ENCODE peak calls at places on chromosomes 11 and 22, in five cellular contexts. U is HepG2, N is H1, J is GM12878, K is HCT116. D is an unnamed sample.

GRCh38 chr11:106974831-106975230 is 43.4 kb downstream of the GUCY1A2 start:
- DNase-seq in U (no peak), N (no peak), J (no peak), K (no peak), D (no peak)

GRCh38 chr11:14446701-14447169 is 52.9 kb downstream of the COPB1 start:
- DNase-seq in U (no peak), K (no peak), N (no peak), J (no peak), D (no peak)

GRCh38 chr11:70128435-70128906 is 50.4 kb downstream of the ANO1 start:
- DNase-seq in J (no peak), K (peak), U (peak), N (peak), D (peak)

GRCh38 chr11:118622376-118623290 is 15.2 kb downstream of the PHLDB1 start:
- DNase-seq in K (peak), U (no peak), J (no peak), N (no peak), D (peak)

GRCh38 chr22:46085831-46086576 is 64.3 kb upstream of the PPARA start:
- DNase-seq in K (peak), J (no peak), U (no peak), N (no peak), D (no peak)

GRCh38 chr11:119888119-119888518 is 159.1 kb upstream of the NECTIN1 start:
- DNase-seq in K (no peak), J (no peak), N (no peak), U (no peak), D (no peak)

GRCh38 chr22:46592390-46592872 is 27.8 kb upstream of the GRAMD4 start:
- DNase-seq in N (no peak), U (no peak), J (no peak), K (no peak), D (no peak)

GRCh38 chr22:16967453-16968217 is 40.4 kb downstream of the GAB4 start:
- DNase-seq in N (no peak), J (no peak), K (no peak), U (no peak), D (no peak)

GRCh38 chr11:16093889-16094653 is 262.3 kb downstream of the SOX6 start:
- DNase-seq in N (no peak), J (no peak), U (peak), K (no peak), D (no peak)

GRCh38 chr11:2747236-2748015 is 47.6 kb upstream of the KCNQ1OT1 start:
- DNase-seq in N (no peak), J (no peak), K (no peak), U (no peak), D (peak)

GRCh38 chr11:82315093-82315492 is 418.6 kb downstream of the FAM181B start:
- DNase-seq in U (peak), K (no peak), N (peak), J (no peak), D (peak)

GRCh38 chr11:95305726-95306522 is 74.9 kb upstream of the SESN3 start:
- DNase-seq in U (no peak), N (no peak), J (no peak), K (no peak), D (no peak)

GRCh38 chr22:27881404-27881803 is 37.7 kb downstream of the PITPNB start:
- DNase-seq in K (no peak), J (no peak), N (no peak), U (no peak), D (no peak)

DNA sequence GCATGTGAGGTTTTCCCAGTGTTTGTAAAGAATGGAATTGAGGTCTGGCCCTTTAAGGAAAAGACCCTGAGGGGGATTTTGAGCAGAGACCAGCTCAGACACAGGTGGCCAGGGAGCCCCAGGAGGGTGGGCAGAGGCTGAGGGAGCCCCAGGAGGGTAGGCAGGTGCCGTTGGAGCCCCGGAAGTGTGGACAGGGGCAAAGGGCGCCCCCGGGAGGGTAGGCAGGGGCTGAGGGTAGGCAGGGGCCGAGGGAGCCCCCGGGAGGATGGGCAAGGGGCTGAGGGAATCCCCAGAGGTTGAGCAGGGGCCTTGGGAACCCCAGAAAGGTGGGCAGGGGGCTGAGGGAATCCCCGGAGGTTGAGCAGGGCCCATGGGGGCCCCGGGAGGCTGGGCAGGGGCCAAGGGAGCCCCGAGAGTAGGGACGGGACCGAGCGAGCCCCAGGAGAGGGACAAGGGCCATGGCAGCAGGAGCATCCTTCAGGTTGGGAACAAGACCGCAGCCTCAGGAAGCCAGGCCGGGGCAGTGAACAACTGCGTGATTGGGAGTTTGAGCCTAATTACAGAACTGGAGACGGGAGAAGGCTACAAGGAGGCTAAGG is 292.0 kb downstream of the BRD1 start:
- DNase-seq in N (no peak), U (no peak), K (no peak), J (no peak), D (no peak)
- TF ChIP-seq JUND in N (no peak), U (no peak), K (no peak), J (no peak), D (no peak)

GRCh38 chr11:111454561-111455192 is 57.5 kb downstream of the BTG4 start:
- DNase-seq in U (peak), J (no peak), N (no peak), K (no peak), D (peak)
- TF ChIP-seq JUND in U (no peak), J (no peak), N (no peak), K (no peak), D (no peak)

GRCh38 chr22:50161508-50162390 is 8.8 kb upstream of the PANX2 start:
- DNase-seq in K (no peak), U (no peak), N (no peak), J (no peak), D (no peak)
- TF ChIP-seq JUND in K (no peak), U (no peak), N (no peak), J (no peak), D (no peak)

GRCh38 chr11:33179431-33179830 is 18.2 kb upstream of the CSTF3 start:
- DNase-seq in U (no peak), J (no peak), N (no peak), K (no peak), D (peak)
- TF ChIP-seq JUND in U (no peak), J (no peak), N (no peak), K (no peak), D (no peak)